ENCODE peak calls at places on chromosomes 2 and 18, in five cellular contexts. Q is HepG2, S is K562, I is GM12878, L is H1. B is an unnamed sample.

GRCh38 chr2:71711470-71711857 is 258.1 kb downstream of the DYSF start:
- DNase-seq in I (no peak), S (no peak), L (no peak), Q (no peak), B (no peak)

GRCh38 chr2:218276986-218277755 is 6.9 kb downstream of the PNKD start:
- DNase-seq in L (no peak), S (no peak), I (no peak), Q (no peak), B (no peak)

GRCh38 chr18:26429535-26429934 is 118.8 kb downstream of the KCTD1 start:
- DNase-seq in Q (peak; percentile 4), I (no peak), S (no peak), L (no peak), B (peak; percentile 20)

GRCh38 chr18:11981633-11982366 is 493 bp downstream of the IMPA2 start:
- DNase-seq in I (no peak), L (no peak), Q (peak; percentile 92), S (no peak), B (no peak)

GRCh38 chr2:108447947-108448677 is 894 bp upstream of the GCC2 start:
- DNase-seq in I (no peak), Q (peak; percentile 56), S (no peak), L (no peak), B (no peak)

GRCh38 chr2:100211517-100211916 is 69.1 kb upstream of the AFF3 start:
- DNase-seq in S (no peak), I (no peak), L (no peak), Q (no peak), B (no peak)

GRCh38 chr2:3493610-3493997 is 25.7 kb downstream of the ADI1 start:
- DNase-seq in Q (peak; percentile 72), L (peak; percentile 21), S (peak; percentile 85), I (no peak), B (peak; percentile 87)

GRCh38 chr2:234873828-234874173 is 78.0 kb upstream of the SH3BP4 start:
- DNase-seq in I (no peak), Q (no peak), S (no peak), L (no peak), B (no peak)

GRCh38 chr2:117938611-117939010 is 75.3 kb downstream of the CCDC93 start:
- DNase-seq in Q (no peak), I (no peak), S (no peak), L (no peak), B (no peak)

GRCh38 chr2:2101924-2102323 is 229.2 kb downstream of the MYT1L start:
- DNase-seq in I (no peak), Q (no peak), L (no peak), S (peak; percentile 46), B (peak; percentile 55)
- TF ChIP-seq TAF1 in I (no peak), Q (no peak), L (no peak), S (no peak), B (no peak)

GRCh38 chr2:197675246-197675645 is at the start of gene RFTN2:
- DNase-seq in I (no peak), L (no peak), Q (no peak), S (no peak), B (no peak)
- H3K9ac ChIP-seq in I (no peak within 1 kb of the TSS), L (no peak within 1 kb of the TSS), Q (no peak within 1 kb of the TSS), S (no peak within 1 kb of the TSS), B (no peak within 1 kb of the TSS)

DNA sequence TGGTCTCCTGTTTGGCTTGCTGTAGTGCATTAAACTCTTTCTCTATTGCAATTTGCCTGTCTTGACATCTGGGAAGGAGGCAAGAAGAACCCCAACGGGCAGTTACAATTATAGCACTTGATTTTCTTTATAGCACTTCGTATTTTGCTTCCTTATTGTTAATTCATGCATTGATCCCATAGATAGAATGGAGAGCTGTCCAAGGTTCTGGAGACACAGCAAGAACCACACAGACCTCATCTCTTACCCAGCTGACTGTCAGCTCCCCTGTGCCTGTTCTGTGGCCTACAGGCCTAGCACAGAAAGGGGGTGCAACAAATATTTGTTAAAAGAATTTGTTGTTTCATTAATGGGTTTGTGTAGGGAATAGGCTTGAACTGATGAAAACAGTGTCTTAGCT is 194.3 kb downstream of the GALNT1 start:
- DNase-seq in S (no peak), Q (no peak), L (no peak), I (no peak), B (no peak)
- TF ChIP-seq TAF1 in S (no peak), Q (no peak), L (no peak), I (no peak), B (no peak)

GRCh38 chr2:68921646-68922045 is 31.0 kb downstream of the GKN2 start:
- DNase-seq in Q (no peak), S (no peak), I (no peak), L (no peak), B (no peak)
- H3K9ac ChIP-seq in Q (no peak overlapping the region), S (no peak overlapping the region), I (no peak overlapping the region), L (no peak overlapping the region), B (no peak overlapping the region)